ENCODE peak calls at places on chromosomes 4 and X, in nine cellular contexts. C, R, J, O, Y, B, K, D and U are unnamed samples.

GRCh38 chrX:137575596-137576255 is 9.8 kb downstream of the ZIC3 start:
- DNase-seq in C (peak), R (no peak), J (peak), O (no peak), Y (peak), B (no peak), K (no peak), D (no peak), U (no peak)

GRCh38 chr4:57077550-57078311 is 32.5 kb downstream of the IGFBP7 start:
- DNase-seq in C (peak), R (no peak), J (peak), O (no peak), Y (peak), B (no peak), K (no peak), D (no peak), U (peak)

GRCh38 chrX:29665532-29665931 is 549.8 kb upstream of the MAGEB2 start:
- DNase-seq in C (no peak), R (no peak), J (no peak), O (no peak), Y (no peak), B (no peak), K (no peak), D (no peak), U (no peak)

GRCh38 chr4:127601029-127601428 is 31.7 kb upstream of the INTU start:
- DNase-seq in C (no peak), R (no peak), J (no peak), O (peak), Y (no peak), B (no peak), K (no peak), D (no peak), U (peak)

GRCh38 chr4:31085736-31086135 is 365.6 kb downstream of the PCDH7 start:
- DNase-seq in C (no peak), R (no peak), J (no peak), O (no peak), Y (no peak), B (no peak), K (no peak), D (no peak), U (no peak)

GRCh38 chrX:154738013-154738738 is 12.7 kb downstream of the GAB3 start:
- DNase-seq in C (no peak), R (no peak), J (no peak), O (peak), Y (no peak), B (no peak), K (no peak), D (peak), U (peak)

GRCh38 chrX:22748093-22748999 is 251.4 kb upstream of the DDX53 start:
- DNase-seq in C (peak), R (no peak), J (peak), O (peak), Y (peak), B (peak), K (peak), D (no peak), U (peak)

GRCh38 chr4:1596393-1596792 is 87.7 kb downstream of the FAM53A start:
- DNase-seq in C (peak), R (no peak), J (no peak), O (no peak), Y (peak), B (no peak), K (no peak), D (no peak), U (no peak)

GRCh38 chr4:88582493-88582892 is 9.8 kb upstream of the HERC3 start:
- DNase-seq in C (no peak), R (no peak), J (no peak), O (peak), Y (no peak), B (no peak), K (no peak), D (no peak), U (no peak)

GRCh38 chr4:139833131-139833930 is 167.7 kb downstream of the MGST2 start:
- DNase-seq in C (peak), R (no peak), J (no peak), O (no peak), Y (no peak), B (no peak), K (no peak), D (no peak), U (no peak)

GRCh38 chr4:7487998-7488671 is 53.4 kb upstream of the PSAPL1 start:
- DNase-seq in C (no peak), R (no peak), J (no peak), O (no peak), Y (no peak), B (no peak), K (no peak), D (no peak), U (no peak)

GRCh38 chr4:163384926-163385325 is 41.2 kb downstream of the NPY5R start:
- DNase-seq in C (no peak), R (no peak), J (no peak), O (no peak), Y (no peak), B (no peak), K (no peak), D (no peak), U (no peak)

GRCh38 chrX:15946783-15947550 is 92.4 kb upstream of the AP1S2 start:
- DNase-seq in C (no peak), R (no peak), J (peak), O (peak), Y (peak), B (peak), K (no peak), D (no peak), U (peak)

GRCh38 chr4:88006956-88007303 is 505 bp upstream of the PKD2 start:
- DNase-seq in C (peak), R (no peak), J (peak), O (no peak), Y (peak), B (no peak), K (no peak), D (no peak), U (peak)

GRCh38 chr4:15690020-15690809 is 8.6 kb downstream of the FAM200B start:
- DNase-seq in C (peak), R (no peak), J (peak), O (peak), Y (peak), B (peak), K (no peak), D (no peak), U (peak)

GRCh38 chrX:27660878-27661277 is 70.7 kb downstream of the DCAF8L2 start:
- DNase-seq in C (no peak), R (no peak), J (no peak), O (no peak), Y (peak), B (no peak), K (no peak), D (no peak), U (no peak)

GRCh38 chrX:46294234-46294633 is 251.0 kb downstream of the ZNF674 start:
- DNase-seq in C (no peak), R (no peak), J (no peak), O (peak), Y (no peak), B (peak), K (no peak), D (no peak), U (peak)

GRCh38 chr4:1834047-1834769 is 21.7 kb downstream of the LETM1 start:
- DNase-seq in C (no peak), R (no peak), J (no peak), O (no peak), Y (no peak), B (no peak), K (no peak), D (no peak), U (no peak)

GRCh38 chr4:40254961-40255721 is 58.3 kb downstream of the RHOH start:
- DNase-seq in C (no peak), R (no peak), J (no peak), O (peak), Y (no peak), B (no peak), K (no peak), D (no peak), U (peak)

GRCh38 chr4:173522160-173522873 is 7.7 kb downstream of the HAND2 start:
- DNase-seq in C (peak), R (no peak), J (peak), O (peak), Y (peak), B (peak), K (no peak), D (peak), U (peak)
- H3K4me3 ChIP-seq in C (peak), R (peak), J (peak), O (peak), Y (peak), B (peak), K (no peak), D (peak), U (peak)

DNA sequence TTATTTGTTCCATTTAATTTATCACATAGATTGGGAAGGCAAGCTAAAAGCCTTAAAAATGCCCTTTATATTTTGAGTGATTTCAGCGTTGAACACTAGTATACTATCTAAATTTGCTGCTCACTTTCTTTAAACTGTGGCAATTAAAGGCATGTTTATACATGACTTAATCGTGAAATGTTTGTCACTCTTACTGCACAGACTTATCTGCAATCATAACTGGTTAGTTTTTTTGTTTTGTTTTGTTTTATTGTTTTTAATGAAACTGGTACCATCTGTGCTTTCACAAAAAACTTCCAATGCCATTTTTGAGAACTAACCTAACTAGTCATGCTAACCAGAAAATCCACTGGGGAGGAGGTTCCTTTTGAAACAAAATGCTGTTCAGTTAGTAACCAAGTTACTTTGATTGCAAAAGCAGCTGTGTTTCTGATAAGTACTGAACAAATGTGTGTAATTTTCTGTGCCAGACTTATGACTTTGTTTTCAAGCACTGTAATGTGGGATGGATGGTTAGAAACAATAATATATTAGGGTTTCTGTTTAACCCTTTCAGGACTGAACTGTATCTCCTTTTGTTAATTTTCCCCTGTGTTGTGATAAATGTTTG is 56.1 kb downstream of the CCKAR start:
- DNase-seq in C (no peak), R (no peak), J (no peak), O (no peak), Y (no peak), B (no peak), K (no peak), D (no peak), U (no peak)
- H3K4me3 ChIP-seq in C (no peak), R (no peak), J (no peak), O (no peak), Y (no peak), B (no peak), K (no peak), D (no peak), U (no peak)

GRCh38 chrX:80207327-80207726 is 192.8 kb downstream of the TBX22 start:
- DNase-seq in C (no peak), R (no peak), J (no peak), O (no peak), Y (no peak), B (no peak), K (no peak), D (no peak), U (no peak)
- H3K4me3 ChIP-seq in C (no peak), R (no peak), J (no peak), O (no peak), Y (no peak), B (no peak), K (no peak), D (no peak), U (no peak)

GRCh38 chr4:86452323-86452995 is 92.6 kb upstream of the MAPK10 start:
- DNase-seq in C (no peak), R (no peak), J (no peak), O (peak), Y (no peak), B (no peak), K (no peak), D (no peak), U (peak)
- H3K4me3 ChIP-seq in C (no peak), R (peak), J (no peak), O (no peak), Y (no peak), B (no peak), K (no peak), D (peak), U (peak)

DNA sequence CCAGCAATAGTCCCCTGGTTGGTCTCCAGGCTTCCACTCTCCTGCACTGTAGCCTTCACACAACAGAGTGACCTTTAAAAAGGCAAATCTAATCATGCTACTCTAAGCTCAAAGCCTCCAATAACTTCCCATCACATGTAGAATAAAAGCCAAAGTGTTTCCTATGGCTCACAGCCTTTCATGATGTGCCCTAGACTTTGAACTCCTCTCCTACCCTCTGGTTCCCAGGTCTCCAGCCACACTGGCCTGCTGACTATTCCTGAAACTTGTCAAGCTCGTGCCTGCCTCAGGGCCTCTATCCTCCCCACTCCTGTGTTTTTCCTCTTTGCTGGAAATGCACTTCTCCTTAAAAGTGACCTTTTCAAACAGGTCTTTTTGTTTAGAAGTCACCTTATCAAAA is 3.1 kb downstream of the MANBA start:
- DNase-seq in C (no peak), R (no peak), J (peak), O (no peak), Y (no peak), B (no peak), K (no peak), D (no peak), U (no peak)
- H3K4me3 ChIP-seq in C (no peak), R (no peak), J (no peak), O (no peak), Y (no peak), B (no peak), K (no peak), D (no peak), U (no peak)

DNA sequence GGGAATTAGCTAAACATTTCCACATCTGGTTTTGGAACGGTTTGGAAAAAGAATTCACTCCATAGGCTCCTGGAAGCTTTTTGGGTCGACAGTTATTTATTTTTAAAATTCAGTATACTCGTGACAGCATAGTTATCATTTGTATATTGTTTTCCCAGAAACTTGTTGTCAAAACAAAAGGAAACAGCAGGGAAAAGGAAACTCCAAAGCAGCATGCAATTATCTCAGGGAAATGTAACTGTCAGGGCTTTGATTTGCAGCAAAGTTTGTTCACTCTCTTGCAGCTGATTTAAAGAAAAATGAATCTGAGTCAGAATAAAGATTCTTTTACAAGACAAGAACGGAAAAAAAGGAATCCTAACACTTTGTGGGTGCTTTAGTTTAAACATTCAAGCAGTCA is 86.4 kb downstream of the PLAC1 start:
- DNase-seq in C (no peak), R (no peak), J (no peak), O (no peak), Y (no peak), B (no peak), K (no peak), D (no peak), U (no peak)
- H3K4me3 ChIP-seq in C (no peak), R (no peak), J (no peak), O (no peak), Y (no peak), B (no peak), K (no peak), D (no peak), U (no peak)

DNA sequence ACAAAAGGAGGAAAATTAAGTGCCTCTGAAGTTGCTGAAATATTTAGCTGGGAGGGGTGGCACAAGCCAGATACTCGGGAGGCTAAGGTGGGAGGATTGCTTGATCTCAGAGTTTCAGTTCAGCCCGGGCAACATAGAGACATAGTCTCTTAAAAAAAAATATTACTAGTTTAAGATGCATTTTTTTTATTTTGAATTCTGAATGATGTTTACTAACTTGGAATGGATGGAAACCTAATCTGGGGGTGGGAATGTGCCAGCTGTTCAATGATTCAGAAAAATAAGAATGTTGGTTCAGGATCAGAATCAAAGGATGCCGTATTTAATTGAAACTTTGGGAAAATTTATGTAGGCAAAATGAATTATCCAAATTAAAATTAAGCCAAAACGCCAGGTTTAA is 167.2 kb upstream of the ANK2 start:
- DNase-seq in C (no peak), R (no peak), J (no peak), O (no peak), Y (no peak), B (no peak), K (no peak), D (no peak), U (no peak)
- H3K4me3 ChIP-seq in C (no peak), R (no peak), J (no peak), O (no peak), Y (no peak), B (no peak), K (no peak), D (peak), U (no peak)

GRCh38 chr4:158170691-158171455 is 2.0 kb downstream of the GASK1B start:
- DNase-seq in C (peak), R (peak), J (peak), O (peak), Y (peak), B (no peak), K (no peak), D (peak), U (no peak)

GRCh38 chr4:158169516-158169915 is 3.3 kb downstream of the GASK1B start:
- DNase-seq in C (no peak), R (no peak), J (no peak), O (peak), Y (no peak), B (no peak), K (no peak), D (no peak), U (peak)

GRCh38 chr4:158171456-158171790 is 1.4 kb downstream of the GASK1B start:
- DNase-seq in C (no peak), R (no peak), J (no peak), O (no peak), Y (no peak), B (no peak), K (no peak), D (no peak), U (peak)

GRCh38 chr4:158168606-158169005 is 4.2 kb downstream of the GASK1B start:
- DNase-seq in C (no peak), R (no peak), J (no peak), O (no peak), Y (no peak), B (no peak), K (no peak), D (no peak), U (no peak)

GRCh38 chr4:158169931-158170690 is 2.7 kb downstream of the GASK1B start:
- DNase-seq in C (no peak), R (no peak), J (no peak), O (peak), Y (no peak), B (no peak), K (no peak), D (no peak), U (peak)
- H3K4me3 ChIP-seq in C (no peak), R (peak), J (no peak), O (peak), Y (no peak), B (peak), K (no peak), D (peak), U (peak)